ENCODE peak calls at places on chromosome 4, in four cellular contexts. D is psoas muscle; K is CD4-positive, alpha-beta T cell; B is AG09309. T is an unnamed sample.

GRCh38 chr4:83851261-83852084 is 315.6 kb downstream of the GPAT3 start:
- DNase-seq in D (no peak), K (no peak), B (no peak), T (no peak)

GRCh38 chr4:52993771-52994170 is 131.7 kb downstream of the RASL11B start:
- DNase-seq in D (no peak), K (no peak), B (no peak), T (no peak)

GRCh38 chr4:38783109-38783460 is 295 bp upstream of the TLR10 start:
- DNase-seq in D (no peak), K (no peak), B (no peak), T (no peak)

GRCh38 chr4:108877821-108878220 is 115.0 kb upstream of the ETNPPL start:
- DNase-seq in D (no peak), K (no peak), B (no peak), T (no peak)

GRCh38 chr4:25619601-25620000 is 36.0 kb upstream of the SLC34A2 start:
- DNase-seq in D (no peak), K (no peak), B (no peak), T (no peak)

GRCh38 chr4:116705466-116705865 is 379.9 kb downstream of the TRAM1L1 start:
- DNase-seq in D (no peak), K (no peak), B (no peak), T (no peak)

GRCh38 chr4:10524196-10524833 is 67.1 kb upstream of the ZNF518B start:
- DNase-seq in D (no peak), K (no peak), B (no peak), T (no peak)

GRCh38 chr4:65386927-65387326 is 283.4 kb downstream of the EPHA5 start:
- DNase-seq in D (no peak), K (no peak), B (no peak), T (no peak)

GRCh38 chr4:6109842-6110560 is 90.3 kb downstream of the JAKMIP1 start:
- DNase-seq in D (no peak), K (no peak), B (no peak), T (no peak)
- TF ChIP-seq CTCF in D (no peak), K (no peak), B (no peak), T (peak; percentile 33)

GRCh38 chr4:144645102-144645469 is 870 bp upstream of the HHIP start:
- DNase-seq in D (peak; percentile 16), K (no peak), B (no peak), T (no peak)

GRCh38 chr4:144647095-144647959 is 1.4 kb downstream of the HHIP start:
- DNase-seq in D (no peak), K (no peak), B (no peak), T (no peak)

GRCh38 chr4:144648042-144648441 is 2.1 kb downstream of the HHIP start:
- DNase-seq in D (no peak), K (no peak), B (no peak), T (no peak)

GRCh38 chr4:144645621-144646522 is at the start of gene HHIP:
- DNase-seq in D (peak; percentile 44), K (no peak), B (no peak), T (no peak)

GRCh38 chr4:144646523-144647094 is 653 bp downstream of the HHIP start:
- DNase-seq in D (peak; percentile 18), K (no peak), B (no peak), T (no peak)
- TF ChIP-seq CTCF in D (no peak), K (no peak), B (no peak), T (peak; percentile 37)

DNA sequence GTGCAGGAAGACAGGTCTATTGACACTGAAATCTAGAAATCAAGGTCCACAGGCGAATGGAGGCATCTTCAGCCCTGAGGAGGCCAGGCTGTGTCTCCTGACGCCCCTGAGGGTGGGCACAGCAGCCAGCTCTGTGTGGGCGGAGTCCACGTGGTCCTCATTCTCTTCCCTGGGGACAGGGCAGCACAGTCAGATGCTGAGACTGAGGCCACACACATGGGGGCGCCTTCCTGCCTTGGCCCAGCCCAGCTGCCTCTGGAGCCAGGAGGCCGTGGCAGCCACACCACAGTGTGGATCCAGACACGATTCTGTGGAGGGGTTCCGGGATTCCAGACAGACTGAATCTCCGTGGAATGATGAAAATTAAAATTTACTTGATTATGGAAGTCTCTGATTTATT is 20.8 kb downstream of the FGFR3 start:
- DNase-seq in D (no peak), K (no peak), B (no peak), T (no peak)
- TF ChIP-seq CTCF in D (no peak), K (no peak), B (peak; percentile 12), T (peak; percentile 13)

GRCh38 chr4:5706486-5707290 is 1.7 kb downstream of the EVC2 start:
- DNase-seq in D (no peak), K (no peak), B (no peak), T (no peak)

GRCh38 chr4:5707366-5708133 is 809 bp downstream of the EVC2 start:
- DNase-seq in D (no peak), K (no peak), B (no peak), T (no peak)

GRCh38 chr4:5710065-5710961 is 688 bp upstream of the EVC start:
- DNase-seq in D (no peak), K (no peak), B (no peak), T (no peak)

GRCh38 chr4:5708829-5709680 is 696 bp upstream of the EVC2 start:
- DNase-seq in D (no peak), K (no peak), B (no peak), T (no peak)

GRCh38 chr4:5708171-5708828 is at the start of gene EVC2:
- DNase-seq in D (peak; percentile 81), K (peak; percentile 39), B (no peak), T (no peak)
- TF ChIP-seq CTCF in D (no peak), K (no peak), B (no peak), T (no peak)

T was measured in retinal pigment epithelial cell.